ENCODE peak calls at places on chromosomes 4 and X, in five cellular contexts. Z is foreskin fibroblast, T is H9, B is GM18507, F is trophoblast cell. W is an unnamed sample.

GRCh38 chr4:20625460-20625859 is 74.8 kb upstream of the PACRGL start:
- DNase-seq in F (peak), B (no peak), Z (no peak), T (no peak), W (no peak)

GRCh38 chr4:75555294-75556164 is at the start of gene ODAPH:
- DNase-seq in F (peak), T (no peak), B (no peak), Z (no peak), W (no peak)

GRCh38 chr4:76271248-76271647 is 19.7 kb downstream of the FAM47E start:
- DNase-seq in F (no peak), Z (no peak), B (no peak), T (no peak), W (no peak)

GRCh38 chr4:69753666-69754065 is 6.8 kb downstream of the SULT1B1 start:
- DNase-seq in Z (peak), T (no peak), B (no peak), F (no peak), W (no peak)

GRCh38 chr4:173505924-173506779 is 23.9 kb downstream of the HAND2 start:
- DNase-seq in T (peak), F (peak), B (peak), Z (peak), W (peak)

GRCh38 chrX:10064736-10065135 is 92.0 kb upstream of the CLCN4 start:
- DNase-seq in Z (no peak), B (no peak), F (no peak), T (no peak), W (no peak)

GRCh38 chr4:7154351-7154981 is 37.9 kb upstream of the SORCS2 start:
- DNase-seq in Z (no peak), F (no peak), T (no peak), B (no peak), W (peak)

GRCh38 chr4:170278481-170278880 is 188.7 kb upstream of the AADAT start:
- DNase-seq in T (no peak), B (no peak), Z (no peak), F (no peak), W (no peak)

GRCh38 chrX:68936608-68937007 is 107.8 kb downstream of the EFNB1 start:
- DNase-seq in F (peak), B (no peak), T (no peak), Z (peak), W (no peak)

GRCh38 chr4:146232131-146232722 is 17.9 kb downstream of the REELD1 start:
- DNase-seq in B (no peak), Z (peak), T (no peak), F (no peak), W (no peak)

GRCh38 chrX:115494133-115494532 is 66.8 kb upstream of the PLS3 start:
- DNase-seq in B (no peak), T (no peak), Z (peak), F (no peak), W (no peak)

GRCh38 chr4:13524504-13525243 is 19.6 kb downstream of the NKX3-2 start:
- DNase-seq in F (no peak), Z (peak), B (no peak), T (no peak), W (no peak)

GRCh38 chr4:101563126-101563525 is 215.8 kb upstream of the PPP3CA start:
- DNase-seq in T (no peak), Z (no peak), B (no peak), F (no peak), W (no peak)

GRCh38 chrX:76922100-76922499 is 494.6 kb downstream of the MAGEE1 start:
- DNase-seq in B (no peak), T (no peak), Z (no peak), F (no peak), W (no peak)

GRCh38 chr4:93776386-93777080 is 52.0 kb upstream of the ATOH1 start:
- DNase-seq in F (no peak), B (no peak), T (no peak), Z (peak), W (no peak)

GRCh38 chr4:3054169-3054759 is 20.1 kb downstream of the HTT-AS start:
- DNase-seq in B (no peak), T (no peak), F (no peak), Z (no peak), W (no peak)

GRCh38 chrX:140505421-140506337 is 810 bp upstream of the SOX3 start:
- DNase-seq in B (no peak), F (no peak), Z (no peak), T (peak), W (no peak)

GRCh38 chr4:66229885-66230284 is 559.6 kb upstream of the EPHA5 start:
- DNase-seq in F (no peak), B (no peak), Z (no peak), T (no peak), W (no peak)

W was measured in ovary.